ENCODE peak calls at places on chromosomes 13 and 19, in nine cellular contexts. One of them, this sample, is unnamed.

GRCh38 chr19:51064534-51065220 is at the start of gene KLK13:
- DNase-seq in mucosa of descending colon: peak; percentile 3
- DNase-seq in WTC11: peak; percentile 69
- DNase-seq in AG09319: no peak
- DNase-seq in B cell: no peak
- DNase-seq in transverse colon: no peak
- DNase-seq in hypothalamus: no peak
- DNase-seq in T follicular helper cell: no peak
- DNase-seq in sciatic nerve: no peak
- DNase-seq in this sample: no peak

GRCh38 chr19:12994701-12995595 is at the start of gene NFIX:
- DNase-seq in WTC11: no peak
- DNase-seq in mucosa of descending colon: peak; percentile 80
- DNase-seq in B cell: peak; percentile 60
- DNase-seq in AG09319: no peak
- DNase-seq in hypothalamus: no peak
- DNase-seq in T follicular helper cell: peak; percentile 38
- DNase-seq in sciatic nerve: peak; percentile 86
- DNase-seq in transverse colon: peak; percentile 70
- DNase-seq in this sample: no peak

GRCh38 chr13:92842145-92842544 is 384.5 kb upstream of the GPC6 start:
- DNase-seq in WTC11: no peak
- DNase-seq in B cell: no peak
- DNase-seq in hypothalamus: no peak
- DNase-seq in T follicular helper cell: no peak
- DNase-seq in transverse colon: no peak
- DNase-seq in sciatic nerve: no peak
- DNase-seq in AG09319: peak; percentile 35
- DNase-seq in mucosa of descending colon: no peak
- DNase-seq in this sample: peak; percentile 40

GRCh38 chr13:41463823-41464602 is 6.7 kb downstream of the RGCC start:
- DNase-seq in AG09319: no peak
- DNase-seq in T follicular helper cell: peak; percentile 38
- DNase-seq in hypothalamus: no peak
- DNase-seq in B cell: no peak
- DNase-seq in mucosa of descending colon: no peak
- DNase-seq in sciatic nerve: no peak
- DNase-seq in transverse colon: peak; percentile 20
- DNase-seq in WTC11: no peak
- DNase-seq in this sample: no peak

GRCh38 chr19:16018106-16018755 is 58.1 kb upstream of the TPM4 start:
- DNase-seq in sciatic nerve: peak; percentile 41
- DNase-seq in hypothalamus: no peak
- DNase-seq in B cell: no peak
- DNase-seq in T follicular helper cell: no peak
- DNase-seq in transverse colon: no peak
- DNase-seq in AG09319: no peak
- DNase-seq in WTC11: no peak
- DNase-seq in mucosa of descending colon: no peak
- DNase-seq in this sample: no peak

GRCh38 chr19:46495789-46496099 is at the start of gene PNMA8B:
- DNase-seq in transverse colon: no peak
- DNase-seq in sciatic nerve: peak; percentile 80
- DNase-seq in WTC11: peak; percentile 97
- DNase-seq in T follicular helper cell: peak; percentile 27
- DNase-seq in AG09319: no peak
- DNase-seq in mucosa of descending colon: peak; percentile 22
- DNase-seq in B cell: no peak
- DNase-seq in hypothalamus: peak; percentile 38
- DNase-seq in this sample: no peak

GRCh38 chr13:33169273-33169980 is 116.1 kb downstream of the STARD13 start:
- DNase-seq in sciatic nerve: no peak
- DNase-seq in T follicular helper cell: no peak
- DNase-seq in transverse colon: no peak
- DNase-seq in B cell: no peak
- DNase-seq in WTC11: no peak
- DNase-seq in hypothalamus: no peak
- DNase-seq in AG09319: no peak
- DNase-seq in mucosa of descending colon: no peak
- DNase-seq in this sample: no peak

GRCh38 chr13:55602784-55603183 is 1537.9 kb upstream of the PRR20A start:
- DNase-seq in AG09319: no peak
- DNase-seq in B cell: no peak
- DNase-seq in WTC11: no peak
- DNase-seq in sciatic nerve: no peak
- DNase-seq in mucosa of descending colon: no peak
- DNase-seq in hypothalamus: no peak
- DNase-seq in transverse colon: no peak
- DNase-seq in T follicular helper cell: no peak
- DNase-seq in this sample: no peak

GRCh38 chr19:38417544-38418506 is 8.2 kb downstream of the RASGRP4 start:
- DNase-seq in transverse colon: peak; percentile 75
- DNase-seq in hypothalamus: no peak
- DNase-seq in mucosa of descending colon: peak; percentile 66
- DNase-seq in B cell: peak; percentile 71
- DNase-seq in sciatic nerve: peak; percentile 72
- DNase-seq in AG09319: no peak
- DNase-seq in WTC11: peak; percentile 93
- DNase-seq in T follicular helper cell: no peak
- DNase-seq in this sample: no peak

GRCh38 chr19:50007170-50007569 is 18.0 kb downstream of the VRK3 start:
- DNase-seq in AG09319: no peak
- DNase-seq in WTC11: no peak
- DNase-seq in mucosa of descending colon: no peak
- DNase-seq in hypothalamus: no peak
- DNase-seq in B cell: no peak
- DNase-seq in sciatic nerve: no peak
- DNase-seq in transverse colon: no peak
- DNase-seq in T follicular helper cell: no peak
- DNase-seq in this sample: no peak

GRCh38 chr19:38842439-38843174 is 7.2 kb downstream of the HNRNPL start:
- DNase-seq in hypothalamus: no peak
- DNase-seq in B cell: peak; percentile 46
- DNase-seq in WTC11: no peak
- DNase-seq in AG09319: no peak
- DNase-seq in T follicular helper cell: peak; percentile 51
- DNase-seq in sciatic nerve: no peak
- DNase-seq in mucosa of descending colon: peak; percentile 37
- DNase-seq in transverse colon: peak; percentile 60
- DNase-seq in this sample: no peak

GRCh38 chr13:50457430-50458393 is 385.8 kb downstream of the DLEU7 start:
- DNase-seq in AG09319: no peak
- DNase-seq in mucosa of descending colon: no peak
- DNase-seq in B cell: no peak
- DNase-seq in sciatic nerve: no peak
- DNase-seq in T follicular helper cell: no peak
- DNase-seq in transverse colon: no peak
- DNase-seq in WTC11: no peak
- DNase-seq in hypothalamus: no peak
- DNase-seq in this sample: no peak

GRCh38 chr19:1355974-1356865 is 27.5 kb upstream of the NDUFS7 start:
- DNase-seq in B cell: no peak
- DNase-seq in transverse colon: peak; percentile 43
- DNase-seq in mucosa of descending colon: peak; percentile 80
- DNase-seq in WTC11: no peak
- DNase-seq in sciatic nerve: no peak
- DNase-seq in hypothalamus: no peak
- DNase-seq in AG09319: no peak
- DNase-seq in T follicular helper cell: no peak
- DNase-seq in this sample: no peak

GRCh38 chr19:19821366-19822147 is at the start of gene ZNF506:
- DNase-seq in mucosa of descending colon: peak; percentile 100
- DNase-seq in T follicular helper cell: peak; percentile 97
- DNase-seq in WTC11: peak; percentile 97
- DNase-seq in transverse colon: peak; percentile 99
- DNase-seq in AG09319: peak; percentile 94
- DNase-seq in sciatic nerve: peak; percentile 100
- DNase-seq in hypothalamus: peak; percentile 83
- DNase-seq in B cell: peak; percentile 97
- DNase-seq in this sample: peak; percentile 87

GRCh38 chr19:13839193-13839937 is 37.6 kb upstream of the NANOS3 start:
- DNase-seq in B cell: peak; percentile 84
- DNase-seq in mucosa of descending colon: peak; percentile 85
- DNase-seq in sciatic nerve: peak; percentile 92
- DNase-seq in WTC11: peak; percentile 57
- DNase-seq in transverse colon: peak; percentile 88
- DNase-seq in AG09319: no peak
- DNase-seq in hypothalamus: no peak
- DNase-seq in T follicular helper cell: peak; percentile 78
- DNase-seq in this sample: no peak

GRCh38 chr13:104483631-104484030 is 1417.4 kb upstream of the SLC10A2 start:
- DNase-seq in sciatic nerve: no peak
- DNase-seq in hypothalamus: no peak
- DNase-seq in transverse colon: no peak
- DNase-seq in T follicular helper cell: no peak
- DNase-seq in WTC11: no peak
- DNase-seq in AG09319: no peak
- DNase-seq in B cell: no peak
- DNase-seq in mucosa of descending colon: no peak
- DNase-seq in this sample: no peak

GRCh38 chr13:30222253-30222652 is 85.1 kb downstream of the KATNAL1 start:
- DNase-seq in mucosa of descending colon: no peak
- DNase-seq in sciatic nerve: no peak
- DNase-seq in T follicular helper cell: no peak
- DNase-seq in hypothalamus: no peak
- DNase-seq in WTC11: no peak
- DNase-seq in AG09319: no peak
- DNase-seq in B cell: no peak
- DNase-seq in transverse colon: no peak
- DNase-seq in this sample: no peak

GRCh38 chr19:16268676-16269319 is 55.8 kb upstream of the KLF2 start:
- DNase-seq in hypothalamus: no peak
- DNase-seq in WTC11: no peak
- DNase-seq in T follicular helper cell: no peak
- DNase-seq in B cell: no peak
- DNase-seq in sciatic nerve: no peak
- DNase-seq in AG09319: no peak
- DNase-seq in transverse colon: no peak
- DNase-seq in mucosa of descending colon: no peak
- DNase-seq in this sample: no peak

GRCh38 chr19:4556574-4557185 is 2.8 kb downstream of the SEMA6B start:
- DNase-seq in AG09319: no peak
- DNase-seq in T follicular helper cell: no peak
- DNase-seq in WTC11: peak; percentile 84
- DNase-seq in mucosa of descending colon: peak; percentile 46
- DNase-seq in hypothalamus: no peak
- DNase-seq in B cell: no peak
- DNase-seq in sciatic nerve: no peak
- DNase-seq in transverse colon: peak; percentile 49
- DNase-seq in this sample: no peak

GRCh38 chr19:45645068-45645630 is 6.0 kb upstream of the EML2 start:
- DNase-seq in T follicular helper cell: no peak
- DNase-seq in mucosa of descending colon: no peak
- DNase-seq in transverse colon: no peak
- DNase-seq in hypothalamus: peak; percentile 96
- DNase-seq in AG09319: no peak
- DNase-seq in B cell: no peak
- DNase-seq in sciatic nerve: no peak
- DNase-seq in WTC11: no peak
- DNase-seq in this sample: no peak

GRCh38 chr13:22012676-22013075 is 341.8 kb downstream of the FGF9 start:
- DNase-seq in sciatic nerve: no peak
- DNase-seq in hypothalamus: no peak
- DNase-seq in WTC11: no peak
- DNase-seq in transverse colon: no peak
- DNase-seq in T follicular helper cell: no peak
- DNase-seq in mucosa of descending colon: no peak
- DNase-seq in AG09319: no peak
- DNase-seq in B cell: no peak
- DNase-seq in this sample: no peak

GRCh38 chr19:18659281-18660050 is 22.6 kb downstream of the KLHL26 start:
- DNase-seq in AG09319: no peak
- DNase-seq in B cell: no peak
- DNase-seq in transverse colon: no peak
- DNase-seq in WTC11: no peak
- DNase-seq in hypothalamus: no peak
- DNase-seq in sciatic nerve: peak; percentile 83
- DNase-seq in T follicular helper cell: no peak
- DNase-seq in mucosa of descending colon: peak; percentile 23
- DNase-seq in this sample: no peak

GRCh38 chr13:75687145-75687763 is 51.1 kb downstream of the LMO7 start:
- DNase-seq in AG09319: no peak
- DNase-seq in WTC11: no peak
- DNase-seq in T follicular helper cell: no peak
- DNase-seq in hypothalamus: no peak
- DNase-seq in sciatic nerve: no peak
- DNase-seq in transverse colon: no peak
- DNase-seq in B cell: no peak
- DNase-seq in mucosa of descending colon: peak; percentile 9
- DNase-seq in this sample: no peak

GRCh38 chr13:111572956-111573355 is 252.5 kb downstream of the TEX29 start:
- DNase-seq in WTC11: no peak
- DNase-seq in T follicular helper cell: no peak
- DNase-seq in sciatic nerve: peak; percentile 37
- DNase-seq in hypothalamus: no peak
- DNase-seq in AG09319: no peak
- DNase-seq in B cell: no peak
- DNase-seq in transverse colon: peak; percentile 27
- DNase-seq in mucosa of descending colon: peak; percentile 10
- DNase-seq in this sample: no peak

GRCh38 chr19:7257148-7258041 is 36.8 kb downstream of the INSR start:
- DNase-seq in AG09319: no peak
- DNase-seq in hypothalamus: no peak
- DNase-seq in transverse colon: peak; percentile 24
- DNase-seq in sciatic nerve: no peak
- DNase-seq in T follicular helper cell: no peak
- DNase-seq in WTC11: no peak
- DNase-seq in B cell: no peak
- DNase-seq in mucosa of descending colon: no peak
- DNase-seq in this sample: no peak

GRCh38 chr19:46181386-46181774 is 33.3 kb downstream of the IGFL2 start:
- DNase-seq in sciatic nerve: no peak
- DNase-seq in WTC11: no peak
- DNase-seq in transverse colon: no peak
- DNase-seq in hypothalamus: no peak
- DNase-seq in AG09319: no peak
- DNase-seq in B cell: peak; percentile 36
- DNase-seq in mucosa of descending colon: no peak
- DNase-seq in T follicular helper cell: no peak
- DNase-seq in this sample: no peak

GRCh38 chr13:102392810-102393209 is 9.0 kb downstream of the FGF14 start:
- DNase-seq in B cell: no peak
- DNase-seq in WTC11: no peak
- DNase-seq in transverse colon: no peak
- DNase-seq in hypothalamus: no peak
- DNase-seq in T follicular helper cell: no peak
- DNase-seq in mucosa of descending colon: no peak
- DNase-seq in sciatic nerve: no peak
- DNase-seq in AG09319: no peak
- DNase-seq in this sample: no peak

GRCh38 chr19:42089191-42089750 is 13.3 kb downstream of the ZNF574 start:
- DNase-seq in sciatic nerve: no peak
- DNase-seq in AG09319: no peak
- DNase-seq in hypothalamus: no peak
- DNase-seq in WTC11: peak; percentile 54
- DNase-seq in T follicular helper cell: no peak
- DNase-seq in transverse colon: no peak
- DNase-seq in B cell: no peak
- DNase-seq in mucosa of descending colon: no peak
- DNase-seq in this sample: no peak

GRCh38 chr19:49713236-49713845 is 22.4 kb downstream of the CPT1C start:
- DNase-seq in T follicular helper cell: no peak
- DNase-seq in AG09319: no peak
- DNase-seq in transverse colon: no peak
- DNase-seq in B cell: no peak
- DNase-seq in hypothalamus: no peak
- DNase-seq in mucosa of descending colon: no peak
- DNase-seq in WTC11: no peak
- DNase-seq in sciatic nerve: no peak
- DNase-seq in this sample: no peak

GRCh38 chr19:3606690-3607289 is at the start of gene TBXA2R:
- DNase-seq in hypothalamus: peak; percentile 35
- DNase-seq in B cell: peak; percentile 75
- DNase-seq in transverse colon: peak; percentile 75
- DNase-seq in mucosa of descending colon: peak; percentile 71
- DNase-seq in sciatic nerve: peak; percentile 92
- DNase-seq in WTC11: peak; percentile 77
- DNase-seq in AG09319: no peak
- DNase-seq in T follicular helper cell: peak; percentile 22
- DNase-seq in this sample: no peak

GRCh38 chr19:15422311-15423075 is 3.7 kb upstream of the AKAP8L start:
- DNase-seq in hypothalamus: no peak
- DNase-seq in mucosa of descending colon: no peak
- DNase-seq in transverse colon: no peak
- DNase-seq in sciatic nerve: no peak
- DNase-seq in AG09319: no peak
- DNase-seq in WTC11: no peak
- DNase-seq in T follicular helper cell: no peak
- DNase-seq in B cell: no peak
- DNase-seq in this sample: no peak